ENCODE peak calls at places on chromosomes 4 and X, in five cellular contexts. P is CMK, W is NCI-H1436, H is epithelial cell of prostate, O is NCI-H2081. R is an unnamed sample.

GRCh38 chr4:67933038-67933437 is 30.3 kb downstream of the TMPRSS11A start:
- DNase-seq in O (no peak), H (no peak), W (no peak), P (no peak), R (no peak)

GRCh38 chr4:101104264-101105052 is 242.9 kb downstream of the PPP3CA start:
- DNase-seq in P (no peak), W (no peak), H (no peak), O (no peak), R (no peak)

GRCh38 chr4:7507381-7507780 is 72.7 kb upstream of the PSAPL1 start:
- DNase-seq in W (no peak), H (no peak), P (no peak), O (no peak), R (no peak)

GRCh38 chr4:8350841-8351461 is 81.4 kb downstream of the HTRA3 start:
- DNase-seq in P (no peak), H (no peak), O (no peak), W (no peak), R (no peak)

GRCh38 chrX:2627272-2627867 is 63.7 kb upstream of the CD99 start:
- DNase-seq in H (no peak), W (no peak), O (no peak), P (no peak), R (no peak)

GRCh38 chr4:182354867-182355266 is 111.7 kb downstream of the TENM3 start:
- DNase-seq in W (no peak), P (no peak), O (no peak), H (no peak), R (no peak)

GRCh38 chrX:20789103-20789502 is 522.4 kb upstream of the RPS6KA3 start:
- DNase-seq in P (no peak), O (no peak), H (no peak), W (no peak), R (no peak)

GRCh38 chr4:38804654-38805295 is at the start of gene TLR1:
- DNase-seq in H (no peak), O (no peak), P (peak), W (no peak), R (peak)

GRCh38 chr4:8285976-8286718 is 16.6 kb downstream of the HTRA3 start:
- DNase-seq in O (no peak), W (no peak), H (no peak), P (no peak), R (no peak)

R was measured in NCI-H774.